ENCODE peak calls at places on chromosomes 12 and 14, in ten cellular contexts. One of them, this sample, is unnamed.

GRCh38 chr14:93136009-93136408 is 20.3 kb upstream of the ITPK1 start:
- DNase-seq in A549: no peak
- DNase-seq in spleen: no peak
- DNase-seq in Peyer's patch: no peak
- DNase-seq in HCT116: no peak
- DNase-seq in prostate gland: no peak
- DNase-seq in IMR-90: no peak
- DNase-seq in gastrocnemius medialis: no peak
- DNase-seq in H1: no peak
- DNase-seq in sigmoid colon: no peak
- DNase-seq in this sample: no peak

GRCh38 chr12:15880721-15881120 is 1.5 kb upstream of the STRAP start:
- DNase-seq in spleen: no peak
- DNase-seq in HCT116: no peak
- DNase-seq in Peyer's patch: no peak
- DNase-seq in H1: no peak
- DNase-seq in prostate gland: no peak
- DNase-seq in sigmoid colon: no peak
- DNase-seq in A549: no peak
- DNase-seq in IMR-90: no peak
- DNase-seq in gastrocnemius medialis: no peak
- DNase-seq in this sample: no peak

GRCh38 chr12:23816394-23816851 is 133.0 kb downstream of the SOX5 start:
- DNase-seq in sigmoid colon: no peak
- DNase-seq in gastrocnemius medialis: no peak
- DNase-seq in Peyer's patch: no peak
- DNase-seq in IMR-90: no peak
- DNase-seq in A549: no peak
- DNase-seq in prostate gland: no peak
- DNase-seq in H1: peak; percentile 29
- DNase-seq in HCT116: no peak
- DNase-seq in spleen: no peak
- DNase-seq in this sample: no peak

GRCh38 chr12:41932470-41932991 is 212.1 kb downstream of the GXYLT1 start:
- DNase-seq in H1: no peak
- DNase-seq in spleen: peak; percentile 92
- DNase-seq in Peyer's patch: peak; percentile 62
- DNase-seq in HCT116: no peak
- DNase-seq in prostate gland: no peak
- DNase-seq in IMR-90: no peak
- DNase-seq in gastrocnemius medialis: peak; percentile 17
- DNase-seq in A549: no peak
- DNase-seq in sigmoid colon: peak; percentile 72
- DNase-seq in this sample: peak; percentile 42

GRCh38 chr14:27528328-27528727 is 930.5 kb upstream of the NOVA1 start:
- DNase-seq in HCT116: no peak
- DNase-seq in A549: peak; percentile 36
- DNase-seq in H1: no peak
- DNase-seq in prostate gland: no peak
- DNase-seq in gastrocnemius medialis: no peak
- DNase-seq in IMR-90: no peak
- DNase-seq in Peyer's patch: no peak
- DNase-seq in spleen: no peak
- DNase-seq in sigmoid colon: no peak
- DNase-seq in this sample: no peak

GRCh38 chr12:95548539-95549391 is 2.5 kb downstream of the USP44 start:
- DNase-seq in prostate gland: peak; percentile 43
- DNase-seq in IMR-90: peak; percentile 64
- DNase-seq in HCT116: no peak
- DNase-seq in gastrocnemius medialis: no peak
- DNase-seq in Peyer's patch: peak; percentile 66
- DNase-seq in spleen: peak; percentile 89
- DNase-seq in A549: peak; percentile 55
- DNase-seq in sigmoid colon: peak; percentile 83
- DNase-seq in H1: no peak
- DNase-seq in this sample: peak; percentile 80

GRCh38 chr14:32230181-32230580 is 27.1 kb upstream of the RNU6-8 start:
- DNase-seq in gastrocnemius medialis: no peak
- DNase-seq in HCT116: no peak
- DNase-seq in spleen: no peak
- DNase-seq in A549: peak; percentile 69
- DNase-seq in prostate gland: no peak
- DNase-seq in Peyer's patch: no peak
- DNase-seq in sigmoid colon: no peak
- DNase-seq in H1: no peak
- DNase-seq in IMR-90: peak; percentile 33
- DNase-seq in this sample: no peak

GRCh38 chr14:60485057-60485599 is 735 bp downstream of the C14orf39 start:
- DNase-seq in prostate gland: no peak
- DNase-seq in gastrocnemius medialis: no peak
- DNase-seq in spleen: no peak
- DNase-seq in Peyer's patch: no peak
- DNase-seq in H1: no peak
- DNase-seq in A549: no peak
- DNase-seq in HCT116: no peak
- DNase-seq in sigmoid colon: no peak
- DNase-seq in IMR-90: no peak
- DNase-seq in this sample: no peak

GRCh38 chr12:102172436-102172835 is 25.2 kb downstream of the PMCH start:
- DNase-seq in H1: no peak
- DNase-seq in sigmoid colon: no peak
- DNase-seq in A549: no peak
- DNase-seq in IMR-90: peak; percentile 64
- DNase-seq in prostate gland: no peak
- DNase-seq in Peyer's patch: no peak
- DNase-seq in HCT116: no peak
- DNase-seq in gastrocnemius medialis: no peak
- DNase-seq in spleen: no peak
- DNase-seq in this sample: no peak

GRCh38 chr14:34502826-34503225 is 36.7 kb downstream of the EAPP start:
- DNase-seq in spleen: no peak
- DNase-seq in HCT116: no peak
- DNase-seq in prostate gland: no peak
- DNase-seq in gastrocnemius medialis: no peak
- DNase-seq in sigmoid colon: no peak
- DNase-seq in Peyer's patch: no peak
- DNase-seq in A549: no peak
- DNase-seq in IMR-90: peak; percentile 49
- DNase-seq in H1: no peak
- DNase-seq in this sample: no peak

GRCh38 chr12:90027889-90028570 is 319.4 kb upstream of the ATP2B1 start:
- DNase-seq in Peyer's patch: no peak
- DNase-seq in IMR-90: no peak
- DNase-seq in H1: no peak
- DNase-seq in spleen: no peak
- DNase-seq in A549: no peak
- DNase-seq in sigmoid colon: no peak
- DNase-seq in gastrocnemius medialis: no peak
- DNase-seq in prostate gland: no peak
- DNase-seq in HCT116: no peak
- DNase-seq in this sample: no peak

GRCh38 chr12:53061404-53062010 is 11.6 kb downstream of the TNS2 start:
- DNase-seq in spleen: peak; percentile 70
- DNase-seq in gastrocnemius medialis: no peak
- DNase-seq in HCT116: peak; percentile 63
- DNase-seq in H1: no peak
- DNase-seq in prostate gland: peak; percentile 86
- DNase-seq in sigmoid colon: peak; percentile 72
- DNase-seq in Peyer's patch: peak; percentile 71
- DNase-seq in IMR-90: no peak
- DNase-seq in A549: peak; percentile 77
- DNase-seq in this sample: peak; percentile 89

DNA sequence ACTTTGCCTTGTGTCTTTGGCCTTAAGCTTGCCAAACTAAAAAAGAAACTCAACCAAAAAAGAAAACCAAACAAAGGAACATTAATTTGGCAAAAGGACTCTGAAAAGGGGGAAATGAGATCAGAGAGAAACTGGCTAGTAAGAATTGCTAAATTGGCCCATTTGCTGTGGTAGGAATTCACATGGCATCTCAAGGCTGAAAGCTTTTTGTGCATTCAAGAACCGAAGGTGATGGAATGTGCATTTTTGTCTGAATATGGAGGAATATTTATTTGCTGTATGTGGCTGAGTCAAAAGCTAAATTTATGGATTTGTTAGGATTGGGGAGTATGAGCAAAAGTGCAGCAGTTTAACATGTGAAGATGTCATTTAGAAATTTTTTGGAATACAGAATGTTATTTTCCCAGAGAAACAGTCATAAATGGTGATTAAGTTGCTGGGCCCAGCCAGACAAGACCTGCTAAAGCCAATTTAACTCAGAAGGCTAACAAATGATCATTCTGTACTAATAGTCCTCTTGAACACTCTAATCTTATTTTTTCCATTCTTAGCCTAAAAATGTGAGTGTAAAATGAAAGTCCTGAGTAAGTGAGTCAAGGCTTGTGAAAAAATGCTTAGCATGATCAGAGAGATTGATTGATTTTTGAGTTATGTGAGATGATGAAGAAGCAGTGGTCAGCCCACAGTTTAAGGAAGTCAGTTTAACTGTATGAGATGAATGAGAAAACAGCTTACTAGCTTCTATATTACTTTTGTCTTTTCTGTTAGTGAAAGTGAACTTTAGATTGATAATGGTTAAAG is 94.1 kb downstream of the ANO6 start:
- DNase-seq in spleen: no peak
- DNase-seq in Peyer's patch: no peak
- DNase-seq in gastrocnemius medialis: no peak
- DNase-seq in A549: no peak
- DNase-seq in sigmoid colon: no peak
- DNase-seq in H1: no peak
- DNase-seq in prostate gland: no peak
- DNase-seq in HCT116: no peak
- DNase-seq in IMR-90: peak; percentile 64
- DNase-seq in this sample: no peak
- H3K27ac ChIP-seq in spleen: no peak overlapping the region
- H3K27ac ChIP-seq in Peyer's patch: no peak overlapping the region
- H3K27ac ChIP-seq in gastrocnemius medialis: peak overlapping the region; percentile 89
- H3K27ac ChIP-seq in A549: no peak overlapping the region
- H3K27ac ChIP-seq in sigmoid colon: peak overlapping the region; percentile 64
- H3K27ac ChIP-seq in H1: no peak overlapping the region
- H3K27ac ChIP-seq in prostate gland: no peak overlapping the region
- H3K27ac ChIP-seq in HCT116: no peak overlapping the region
- H3K27ac ChIP-seq in IMR-90: no peak overlapping the region
- H3K27ac ChIP-seq in this sample: no peak overlapping the region

GRCh38 chr12:113163030-113163360 is 13.5 kb downstream of the CFAP73 start:
- DNase-seq in A549: no peak
- DNase-seq in IMR-90: no peak
- DNase-seq in gastrocnemius medialis: no peak
- DNase-seq in spleen: no peak
- DNase-seq in prostate gland: no peak
- DNase-seq in HCT116: no peak
- DNase-seq in H1: no peak
- DNase-seq in sigmoid colon: no peak
- DNase-seq in Peyer's patch: no peak
- DNase-seq in this sample: no peak

GRCh38 chr12:113161415-113162016 is 12.0 kb downstream of the CFAP73 start:
- DNase-seq in gastrocnemius medialis: no peak
- DNase-seq in spleen: no peak
- DNase-seq in HCT116: peak; percentile 74
- DNase-seq in H1: peak; percentile 98
- DNase-seq in IMR-90: no peak
- DNase-seq in sigmoid colon: no peak
- DNase-seq in Peyer's patch: no peak
- DNase-seq in A549: peak; percentile 85
- DNase-seq in prostate gland: no peak
- DNase-seq in this sample: no peak

GRCh38 chr12:113164014-113164413 is 14.5 kb downstream of the CFAP73 start:
- DNase-seq in spleen: no peak
- DNase-seq in H1: no peak
- DNase-seq in gastrocnemius medialis: no peak
- DNase-seq in Peyer's patch: no peak
- DNase-seq in sigmoid colon: no peak
- DNase-seq in A549: no peak
- DNase-seq in prostate gland: no peak
- DNase-seq in HCT116: no peak
- DNase-seq in IMR-90: no peak
- DNase-seq in this sample: no peak

GRCh38 chr12:113159937-113160336 is 10.4 kb downstream of the CFAP73 start:
- DNase-seq in Peyer's patch: no peak
- DNase-seq in IMR-90: no peak
- DNase-seq in gastrocnemius medialis: no peak
- DNase-seq in HCT116: no peak
- DNase-seq in A549: no peak
- DNase-seq in sigmoid colon: no peak
- DNase-seq in spleen: no peak
- DNase-seq in prostate gland: no peak
- DNase-seq in H1: no peak
- DNase-seq in this sample: no peak

GRCh38 chr12:113162102-113163029 is 12.8 kb downstream of the CFAP73 start:
- DNase-seq in prostate gland: no peak
- DNase-seq in H1: no peak
- DNase-seq in sigmoid colon: no peak
- DNase-seq in IMR-90: peak; percentile 50
- DNase-seq in HCT116: no peak
- DNase-seq in Peyer's patch: no peak
- DNase-seq in gastrocnemius medialis: no peak
- DNase-seq in spleen: no peak
- DNase-seq in A549: no peak
- DNase-seq in this sample: peak; percentile 68
- TF ChIP-seq POLR2A in prostate gland: no peak
- TF ChIP-seq POLR2A in H1: no peak
- TF ChIP-seq POLR2A in sigmoid colon: no peak
- TF ChIP-seq POLR2A in IMR-90: no peak
- TF ChIP-seq POLR2A in HCT116: no peak
- TF ChIP-seq POLR2A in Peyer's patch: no peak
- TF ChIP-seq POLR2A in gastrocnemius medialis: no peak
- TF ChIP-seq POLR2A in spleen: no peak
- TF ChIP-seq POLR2A in A549: no peak
- TF ChIP-seq POLR2A in this sample: no peak

GRCh38 chr12:110583137-110584059 is at the start of gene PPTC7:
- DNase-seq in HCT116: peak; percentile 91
- DNase-seq in Peyer's patch: peak; percentile 97
- DNase-seq in spleen: peak; percentile 100
- DNase-seq in H1: peak; percentile 76
- DNase-seq in sigmoid colon: peak; percentile 98
- DNase-seq in A549: peak; percentile 95
- DNase-seq in prostate gland: peak; percentile 96
- DNase-seq in gastrocnemius medialis: peak; percentile 96
- DNase-seq in IMR-90: peak; percentile 94
- DNase-seq in this sample: peak; percentile 98
- H3K4me1 ChIP-seq in HCT116: peaks cover 62% of the 10 kb centered on the region
- H3K4me1 ChIP-seq in Peyer's patch: no peaks in the 10 kb centered on the region
- H3K4me1 ChIP-seq in spleen: peaks cover 73% of the 10 kb centered on the region
- H3K4me1 ChIP-seq in H1: peaks cover 8% of the 10 kb centered on the region
- H3K4me1 ChIP-seq in sigmoid colon: no peaks in the 10 kb centered on the region
- H3K4me1 ChIP-seq in A549: peaks cover 25% of the 10 kb centered on the region
- H3K4me1 ChIP-seq in prostate gland: no peaks in the 10 kb centered on the region
- H3K4me1 ChIP-seq in gastrocnemius medialis: peaks cover 56% of the 10 kb centered on the region
- H3K4me1 ChIP-seq in IMR-90: peaks cover 13% of the 10 kb centered on the region
- H3K4me1 ChIP-seq in this sample: peaks cover 63% of the 10 kb centered on the region

DNA sequence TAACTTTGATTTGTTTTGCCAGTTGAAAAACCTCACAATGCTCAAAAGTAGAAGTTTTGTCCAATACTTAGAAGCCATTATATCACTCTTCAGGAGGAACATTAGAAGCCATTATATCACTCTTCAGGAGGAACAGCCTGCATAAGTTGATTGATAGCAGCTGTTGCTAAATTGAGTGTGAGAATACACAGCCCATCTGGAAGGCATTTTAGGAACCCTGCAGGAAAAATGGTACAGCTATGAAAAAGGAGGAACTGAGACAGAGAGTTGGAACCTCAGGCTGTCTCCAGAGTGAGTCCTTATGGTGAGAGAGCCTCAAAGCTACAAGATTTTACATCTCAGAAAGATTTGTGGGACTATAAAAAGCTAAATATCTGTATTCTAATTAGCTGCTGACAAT is 207.0 kb downstream of the MYRFL start:
- DNase-seq in H1: no peak
- DNase-seq in Peyer's patch: no peak
- DNase-seq in spleen: no peak
- DNase-seq in IMR-90: no peak
- DNase-seq in sigmoid colon: no peak
- DNase-seq in gastrocnemius medialis: no peak
- DNase-seq in HCT116: no peak
- DNase-seq in prostate gland: no peak
- DNase-seq in A549: no peak
- DNase-seq in this sample: no peak
- H3K27ac ChIP-seq in H1: no peak overlapping the region
- H3K27ac ChIP-seq in Peyer's patch: no peak overlapping the region
- H3K27ac ChIP-seq in spleen: no peak overlapping the region
- H3K27ac ChIP-seq in IMR-90: no peak overlapping the region
- H3K27ac ChIP-seq in sigmoid colon: no peak overlapping the region
- H3K27ac ChIP-seq in gastrocnemius medialis: no peak overlapping the region
- H3K27ac ChIP-seq in HCT116: no peak overlapping the region
- H3K27ac ChIP-seq in prostate gland: no peak overlapping the region
- H3K27ac ChIP-seq in A549: no peak overlapping the region
- H3K27ac ChIP-seq in this sample: no peak overlapping the region